ENCODE peak calls at places on chromosomes 11 and 22, in ten cellular contexts. O is CD4-positive, CD25-positive, alpha-beta regulatory T cell; P is T-helper 22 cell; C is NCI-H1105 treated with DMSO at 0.1 percent for 48 hours; S is fibroblast of lung; N is amniotic stem cell; Y is Peyer's patch; A is cardiac muscle cell; T is SK-MEL-5; X is neuronal stem cell. J is an unnamed sample.

GRCh38 chr11:47669856-47670255 is 27.5 kb upstream of the MTCH2 start:
- DNase-seq in Y (no peak), N (no peak), P (no peak), X (no peak), T (no peak), O (no peak), S (no peak), A (no peak), C (no peak), J (no peak)

GRCh38 chr11:94885581-94885980 is 87.8 kb downstream of the CWC15 start:
- DNase-seq in C (no peak), X (no peak), S (no peak), O (no peak), T (no peak), Y (no peak), P (no peak), A (peak), N (no peak), J (no peak)

GRCh38 chr11:30706276-30706675 is 120.1 kb upstream of the MPPED2 start:
- DNase-seq in X (no peak), N (no peak), T (peak), O (no peak), Y (no peak), A (no peak), S (no peak), C (no peak), P (no peak), J (no peak)

GRCh38 chr11:134939046-134939445 is 527.0 kb upstream of the B3GAT1 start:
- DNase-seq in O (no peak), P (no peak), X (no peak), T (no peak), S (no peak), N (no peak), C (no peak), A (no peak), Y (no peak), J (peak)

GRCh38 chr22:35307892-35308291 is 8.2 kb downstream of the TOM1 start:
- DNase-seq in O (no peak), S (no peak), X (no peak), N (no peak), C (no peak), T (no peak), Y (no peak), A (no peak), P (no peak), J (no peak)

GRCh38 chr11:64339754-64340408 is at the start of gene CCDC88B:
- DNase-seq in C (no peak), O (peak), N (no peak), X (no peak), P (peak), A (no peak), S (no peak), Y (peak), T (no peak), J (no peak)

GRCh38 chr22:29689872-29690213 is 30.0 kb upstream of the CABP7 start:
- DNase-seq in O (no peak), S (peak), N (peak), T (peak), X (peak), C (peak), P (no peak), Y (peak), A (peak), J (peak)

GRCh38 chr11:45590743-45591142 is 74.7 kb downstream of the CHST1 start:
- DNase-seq in P (no peak), A (peak), N (no peak), Y (no peak), O (no peak), S (no peak), X (no peak), T (no peak), C (peak), J (no peak)